ENCODE peak calls at places on chromosomes 7 and 10, in six cellular contexts. Y, Q, R, W, G and K are unnamed samples.

GRCh38 chr7:39379416-39379815 is 186.8 kb upstream of the YAE1 start:
- DNase-seq in G (no peak), W (no peak), Y (no peak), R (no peak), Q (no peak), K (no peak)

GRCh38 chr10:43225004-43225786 is 41.7 kb downstream of the RASGEF1A start:
- DNase-seq in W (no peak), R (no peak), G (no peak), Q (no peak), Y (no peak), K (no peak)

GRCh38 chr7:44431091-44431608 is 59.3 kb downstream of the NUDCD3 start:
- DNase-seq in R (peak; percentile 64), Q (peak; percentile 42), W (no peak), Y (peak; percentile 69), G (peak; percentile 19), K (no peak)

GRCh38 chr10:63629363-63630084 is 108.3 kb downstream of the REEP3 start:
- DNase-seq in G (peak; percentile 98), Q (peak; percentile 42), W (peak; percentile 98), Y (peak; percentile 99), R (peak; percentile 77), K (peak; percentile 86)

GRCh38 chr7:34709771-34710170 is 51.8 kb downstream of the NPSR1 start:
- DNase-seq in Y (no peak), W (no peak), Q (no peak), G (no peak), R (no peak), K (no peak)

GRCh38 chr10:86349474-86349873 is 17.1 kb downstream of the GRID1 start:
- DNase-seq in R (no peak), Y (peak; percentile 89), Q (no peak), G (peak; percentile 21), W (no peak), K (peak; percentile 64)

GRCh38 chr7:91351374-91351773 is 87.1 kb downstream of the FZD1 start:
- DNase-seq in R (no peak), W (no peak), Y (no peak), G (peak; percentile 74), Q (no peak), K (peak; percentile 8)

GRCh38 chr10:122085423-122085911 is 96.5 kb downstream of the TACC2 start:
- DNase-seq in G (no peak), R (no peak), W (no peak), Q (no peak), Y (no peak), K (no peak)

GRCh38 chr7:1802899-1803298 is 132.8 kb downstream of the ELFN1 start:
- DNase-seq in G (no peak), R (no peak), W (no peak), Y (no peak), Q (no peak), K (no peak)

GRCh38 chr7:83105948-83106347 is 56.7 kb downstream of the PCLO start:
- DNase-seq in Q (no peak), G (no peak), R (no peak), W (no peak), Y (peak; percentile 49), K (no peak)

GRCh38 chr10:4527281-4527960 is 298.6 kb upstream of the AKR1E2 start:
- DNase-seq in R (no peak), G (no peak), Y (no peak), Q (no peak), W (no peak), K (no peak)

GRCh38 chr7:124130-124949 is 68.0 kb upstream of the FAM20C start:
- DNase-seq in Y (peak; percentile 52), R (no peak), W (no peak), G (no peak), Q (no peak), K (no peak)

GRCh38 chr10:74153123-74153522 is 2.1 kb downstream of the ADK start:
- DNase-seq in Q (no peak), Y (peak; percentile 68), W (no peak), G (no peak), R (no peak), K (peak; percentile 46)

GRCh38 chr10:77397103-77397502 is 240.5 kb downstream of the KCNMA1 start:
- DNase-seq in Q (no peak), W (no peak), Y (no peak), R (no peak), G (no peak), K (no peak)

GRCh38 chr7:43942997-43943701 is 16.9 kb downstream of the UBE2D4 start:
- DNase-seq in W (no peak), Y (peak; percentile 52), R (no peak), Q (no peak), G (no peak), K (no peak)

GRCh38 chr10:3850999-3851937 is 66.3 kb upstream of the KLF6 start:
- DNase-seq in G (peak; percentile 78), R (no peak), Y (no peak), W (no peak), Q (no peak), K (peak; percentile 83)

GRCh38 chr10:14302035-14302434 is 28.7 kb downstream of the FRMD4A start:
- DNase-seq in Y (peak; percentile 68), R (no peak), Q (no peak), G (peak; percentile 26), W (no peak), K (no peak)

GRCh38 chr10:110203500-110204455 is 3.6 kb upstream of the MXI1 start:
- DNase-seq in Q (no peak), G (no peak), R (no peak), Y (no peak), W (no peak), K (no peak)

GRCh38 chr10:79407811-79408795 is 37.3 kb downstream of the ZCCHC24 start:
- DNase-seq in G (peak; percentile 24), Q (no peak), W (peak; percentile 82), R (no peak), Y (no peak), K (no peak)